ENCODE peak calls at places on chromosomes 2 and 18, in four cellular contexts. B is breast epithelium, P is activated T-cell treated with anti-CD3 and anti-CD28 coated beads for 1 hour, C is K562. L is an unnamed sample.
A peak's percentile ranks its signal among the peaks of the same experiment; 100 is the strongest.

GRCh38 chr2:74544634-74545033 is 9.1 kb downstream of the LOXL3 start:
- DNase-seq in C (peak; percentile 32), B (no peak), P (no peak), L (no peak)

GRCh38 chr2:112683550-112684414 is 37.0 kb upstream of the NT5DC4 start:
- DNase-seq in P (no peak), B (no peak), C (peak; percentile 94), L (no peak)

GRCh38 chr2:203209538-203209937 is 29.3 kb upstream of the CYP20A1 start:
- DNase-seq in C (no peak), P (no peak), B (no peak), L (no peak)

GRCh38 chr2:11738589-11739436 is 7.6 kb upstream of the LPIN1 start:
- DNase-seq in P (no peak), B (no peak), C (no peak), L (no peak)

GRCh38 chr18:30328839-30329238 is 713.7 kb downstream of the DSC3 start:
- DNase-seq in P (no peak), C (no peak), B (no peak), L (no peak)

GRCh38 chr2:105257981-105258380 is 16.4 kb downstream of the GPR45 start:
- DNase-seq in B (no peak), P (no peak), C (no peak), L (no peak)

GRCh38 chr2:54303631-54304030 is 47.6 kb upstream of the TSPYL6 start:
- DNase-seq in P (no peak), B (no peak), C (no peak), L (no peak)

GRCh38 chr2:133503323-133503722 is 64.9 kb downstream of the NCKAP5 start:
- DNase-seq in C (no peak), P (no peak), B (no peak), L (no peak)

GRCh38 chr2:38016177-38016576 is 59.8 kb downstream of the CYP1B1 start:
- DNase-seq in B (no peak), P (no peak), C (no peak), L (no peak)